ENCODE peak calls at places on chromosomes 7 and 10, in eight cellular contexts. E, O, J, G, R, V, B and C are unnamed samples.

GRCh38 chr7:158816995-158817394 is 12.3 kb downstream of the ESYT2 start:
- DNase-seq in B (no peak), V (peak), G (peak), R (no peak), O (no peak), J (peak), E (no peak), C (no peak)

GRCh38 chr7:33821970-33822369 is 83.4 kb upstream of the BMPER start:
- DNase-seq in J (no peak), E (no peak), V (no peak), O (no peak), G (no peak), B (no peak), R (no peak), C (no peak)

GRCh38 chr10:119441151-119441821 is 101.2 kb downstream of the RGS10 start:
- DNase-seq in E (no peak), O (peak), R (peak), J (no peak), B (peak), G (no peak), V (no peak), C (no peak)

GRCh38 chr7:55245271-55245723 is 119.8 kb upstream of the LANCL2 start:
- DNase-seq in V (peak), O (peak), E (no peak), R (no peak), J (peak), G (no peak), B (peak), C (no peak)

GRCh38 chr10:77873558-77874380 is 52.8 kb downstream of the DLG5 start:
- DNase-seq in J (peak), V (peak), R (peak), G (no peak), E (peak), B (peak), O (peak), C (no peak)

GRCh38 chr10:29734980-29735627 is 100.3 kb upstream of the SVIL start:
- DNase-seq in G (peak), O (peak), J (peak), B (peak), V (peak), E (no peak), R (peak), C (peak)

GRCh38 chr10:71296086-71296485 is 23.0 kb upstream of the SLC29A3 start:
- DNase-seq in O (no peak), G (no peak), J (no peak), E (no peak), R (no peak), B (no peak), V (no peak), C (no peak)

GRCh38 chr10:77313066-77313750 is 324.4 kb downstream of the KCNMA1 start:
- DNase-seq in O (no peak), E (no peak), V (no peak), B (no peak), G (no peak), R (no peak), J (no peak), C (no peak)

GRCh38 chr10:124077216-124077615 is 16.2 kb downstream of the CHST15 start:
- DNase-seq in R (no peak), E (no peak), B (no peak), J (no peak), V (no peak), O (no peak), G (no peak), C (no peak)

GRCh38 chr10:63717089-63717715 is 196.0 kb downstream of the REEP3 start:
- DNase-seq in R (no peak), V (no peak), B (no peak), E (no peak), J (no peak), G (no peak), O (no peak), C (no peak)

GRCh38 chr10:11367505-11367904 is 243.9 kb downstream of the USP6NL start:
- DNase-seq in B (no peak), G (no peak), J (no peak), V (no peak), R (no peak), E (no peak), O (no peak), C (no peak)

GRCh38 chr10:55500931-55501559 is 700.0 kb upstream of the PCDH15 start:
- DNase-seq in J (peak), V (peak), E (no peak), O (peak), R (no peak), G (peak), B (peak), C (peak)

GRCh38 chr10:116827214-116827671 is 22.1 kb upstream of the ENO4 start:
- DNase-seq in V (no peak), O (no peak), E (no peak), J (no peak), R (no peak), B (no peak), G (peak), C (no peak)

GRCh38 chr7:105652359-105652993 is 71.2 kb upstream of the EFCAB10 start:
- DNase-seq in O (peak), R (peak), B (peak), V (peak), J (peak), G (peak), E (peak), C (peak)

GRCh38 chr10:114370199-114370598 is 34.1 kb downstream of the AFAP1L2 start:
- DNase-seq in J (no peak), B (peak), O (peak), R (no peak), V (no peak), G (no peak), E (no peak), C (no peak)

GRCh38 chr7:27616914-27617548 is 45.7 kb downstream of the HIBADH start:
- DNase-seq in O (no peak), V (no peak), B (no peak), E (no peak), J (no peak), G (no peak), R (no peak), C (no peak)

GRCh38 chr7:27615420-27616185 is 47.1 kb downstream of the HIBADH start:
- DNase-seq in V (no peak), R (no peak), J (no peak), B (no peak), E (no peak), O (no peak), G (no peak), C (no peak)

GRCh38 chr7:27617651-27618381 is 44.9 kb downstream of the HIBADH start:
- DNase-seq in V (no peak), B (no peak), R (no peak), J (no peak), G (no peak), E (no peak), O (no peak), C (no peak)

GRCh38 chr7:27614102-27614501 is 48.6 kb downstream of the HIBADH start:
- DNase-seq in R (no peak), B (no peak), O (no peak), V (no peak), G (no peak), J (no peak), E (no peak), C (no peak)

GRCh38 chr7:27616186-27616491 is 46.5 kb downstream of the HIBADH start:
- DNase-seq in V (no peak), B (no peak), G (no peak), E (no peak), O (no peak), R (no peak), J (no peak), C (no peak)
- H3K9ac ChIP-seq in V (no peak), B (no peak), G (no peak), E (no peak), O (no peak), R (no peak), J (no peak), C (no peak)

DNA sequence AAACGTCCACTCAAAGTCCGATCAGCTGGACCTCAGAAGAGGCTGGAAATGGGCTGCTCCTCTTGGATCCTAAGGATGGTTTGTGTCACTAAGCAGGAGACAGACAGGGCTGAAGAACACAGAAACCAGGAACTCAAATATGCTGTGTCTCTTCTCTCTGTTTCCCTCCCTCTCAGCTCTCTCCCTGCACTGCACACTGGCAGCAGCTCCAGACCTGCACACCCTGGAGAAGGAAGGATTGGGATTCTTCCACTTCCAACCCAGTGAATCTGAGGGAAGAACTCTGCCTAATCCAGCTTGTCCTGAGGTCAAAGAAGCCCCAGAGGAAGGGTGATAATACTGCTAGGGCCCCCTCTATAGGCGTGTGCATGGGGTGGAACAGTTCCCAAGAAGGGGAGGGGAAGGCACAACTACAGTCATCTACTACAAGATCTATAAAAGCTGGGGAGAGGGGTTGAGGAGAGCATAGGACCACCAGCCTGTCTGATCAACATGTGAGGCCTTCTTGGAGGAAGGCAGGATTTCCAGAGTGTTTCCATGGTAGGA is 22.7 kb upstream of the ZCCHC24 start:
- DNase-seq in G (no peak), O (no peak), R (no peak), J (no peak), E (no peak), B (no peak), V (no peak), C (peak)
- H3K9ac ChIP-seq in G (no peak), O (no peak), R (no peak), J (no peak), E (no peak), B (no peak), V (no peak), C (no peak)

GRCh38 chr10:4772202-4772570 is 53.8 kb upstream of the AKR1E2 start:
- DNase-seq in G (no peak), J (no peak), R (no peak), E (no peak), B (no peak), O (no peak), V (no peak), C (no peak)

GRCh38 chr10:4771554-4772201 is 54.3 kb upstream of the AKR1E2 start:
- DNase-seq in E (no peak), G (no peak), B (peak), R (no peak), O (peak), J (peak), V (no peak), C (no peak)

GRCh38 chr10:4767033-4767814 is 58.8 kb upstream of the AKR1E2 start:
- DNase-seq in O (peak), G (no peak), R (no peak), J (peak), B (peak), V (peak), E (no peak), C (no peak)

GRCh38 chr10:4766449-4766848 is 59.6 kb upstream of the AKR1E2 start:
- DNase-seq in V (no peak), G (no peak), E (no peak), R (no peak), O (no peak), B (peak), J (peak), C (no peak)

DNA sequence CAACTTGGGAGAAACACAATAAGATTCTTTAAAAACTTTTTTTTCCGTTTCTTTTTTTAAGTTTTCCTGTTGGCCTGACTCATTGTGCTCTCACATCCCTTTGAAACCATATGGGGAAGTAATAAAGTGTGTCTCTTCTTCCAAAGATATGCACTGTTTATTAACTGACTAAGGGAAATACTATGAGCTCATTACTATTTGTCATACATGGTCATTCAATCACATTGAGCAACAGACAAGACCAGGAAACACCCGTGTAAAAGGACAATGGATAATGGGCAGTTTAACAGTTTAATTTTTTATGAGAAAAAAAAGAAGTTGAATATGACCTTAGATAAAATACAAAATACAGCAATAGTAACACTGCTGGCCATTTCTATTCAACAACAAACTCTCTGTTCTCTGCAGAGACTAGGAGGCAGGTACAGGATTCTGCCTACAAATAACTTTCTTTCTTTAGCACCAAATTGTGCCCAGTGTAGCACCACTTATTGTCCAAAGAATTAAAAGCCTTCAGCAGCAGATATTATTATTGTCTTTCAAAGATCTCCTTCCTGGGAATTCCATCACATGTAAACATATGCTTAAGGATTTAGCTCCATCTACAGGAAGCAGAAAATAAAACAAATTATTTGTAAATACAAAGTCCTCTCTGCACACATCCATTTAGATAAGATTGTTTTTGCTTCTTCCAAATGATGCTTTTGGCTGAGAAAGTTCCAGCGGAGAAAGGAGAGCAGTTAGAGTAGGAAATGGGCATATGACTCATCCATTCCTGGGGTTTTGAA is 55.0 kb upstream of the AKR1E2 start:
- DNase-seq in E (peak), B (peak), V (no peak), O (peak), R (no peak), J (peak), G (no peak), C (no peak)
- H3K9ac ChIP-seq in E (peak), B (peak), V (no peak), O (peak), R (no peak), J (peak), G (no peak), C (no peak)

GRCh38 chr7:28410628-28411578 is 1.4 kb upstream of the CREB5 start:
- DNase-seq in B (peak), R (peak), E (no peak), J (peak), G (peak), O (peak), V (peak), C (peak)
- H3K9ac ChIP-seq in B (peak), R (no peak), E (peak), J (no peak), G (no peak), O (peak), V (peak), C (no peak)

DNA sequence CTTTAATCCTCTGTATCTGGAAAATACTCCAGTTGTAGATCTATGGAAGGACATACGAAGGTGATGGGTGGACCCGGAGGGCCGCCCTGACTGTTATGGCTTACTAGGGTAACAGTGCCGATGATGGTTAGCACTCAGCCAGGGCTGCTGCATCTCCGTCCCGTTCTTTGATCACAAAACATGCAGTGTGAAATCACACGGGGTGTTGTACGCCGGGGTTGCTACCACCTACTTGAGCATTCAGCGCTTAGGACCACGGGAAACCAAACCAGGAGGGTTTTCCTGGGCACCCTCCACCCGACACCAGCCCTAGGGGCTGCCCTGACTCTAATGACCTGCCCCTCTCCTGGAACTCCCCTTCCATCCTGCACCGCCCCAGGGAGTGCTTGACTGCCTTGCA is 20.3 kb downstream of the ZNF775 start:
- DNase-seq in R (peak), B (no peak), G (peak), J (no peak), O (no peak), E (no peak), V (no peak), C (no peak)
- H3K9ac ChIP-seq in R (no peak), B (no peak), G (no peak), J (no peak), O (no peak), E (no peak), V (no peak), C (no peak)

GRCh38 chr7:27166475-27167169 is 1.3 kb upstream of the HOXA9 start:
- DNase-seq in B (no peak), J (peak), O (no peak), R (peak), G (peak), V (no peak), E (no peak), C (no peak)
- H3K9ac ChIP-seq in B (no peak), J (peak), O (no peak), R (peak), G (no peak), V (peak), E (peak), C (no peak)

GRCh38 chr10:12640550-12640949 is 291.2 kb downstream of the CAMK1D start:
- DNase-seq in O (no peak), R (no peak), B (no peak), G (no peak), E (no peak), V (no peak), J (no peak), C (no peak)
- H3K9ac ChIP-seq in O (no peak), R (no peak), B (no peak), G (no peak), E (no peak), V (no peak), J (no peak), C (no peak)

GRCh38 chr7:57404343-57404966 is 45.5 kb upstream of the ZNF716 start:
- DNase-seq in E (no peak), B (no peak), R (peak), V (no peak), J (peak), G (no peak), O (no peak), C (no peak)
- H3K9ac ChIP-seq in E (no peak), B (no peak), R (no peak), V (no peak), J (no peak), G (no peak), O (no peak), C (no peak)